ENCODE peak calls at places on chromosomes 2 and 18, in seven cellular contexts. I, Q, L, V, J, O and G are unnamed samples.

GRCh38 chr2:240813231-240813921 is 6.6 kb downstream of the KIF1A start:
- DNase-seq in V (no peak), I (peak), J (peak), L (no peak), O (no peak), Q (peak), G (no peak)

GRCh38 chr18:50401888-50402287 is 27.0 kb downstream of the SKA1 start:
- DNase-seq in L (peak), J (no peak), V (peak), I (no peak), Q (no peak), O (no peak), G (peak)

GRCh38 chr2:30351087-30351486 is 96.0 kb upstream of the LCLAT1 start:
- DNase-seq in Q (no peak), J (no peak), V (no peak), L (no peak), O (no peak), I (no peak), G (no peak)

GRCh38 chr2:187716301-187716700 is 162.1 kb upstream of the TFPI start:
- DNase-seq in V (no peak), O (no peak), L (no peak), Q (no peak), J (no peak), I (no peak), G (no peak)

GRCh38 chr18:60500960-60501359 is 128.4 kb upstream of the MC4R start:
- DNase-seq in O (no peak), Q (no peak), L (peak), J (no peak), V (no peak), I (no peak), G (no peak)

GRCh38 chr2:162379719-162380580 is 36.0 kb downstream of the GCA start:
- DNase-seq in O (no peak), J (no peak), V (no peak), L (no peak), Q (no peak), I (no peak), G (no peak)

GRCh38 chr2:46471-47345 is at the start of gene FAM110C:
- DNase-seq in I (peak), O (peak), Q (peak), V (peak), J (peak), L (peak), G (no peak)

GRCh38 chr2:26333286-26333685 is 12.7 kb upstream of the SELENOI start:
- DNase-seq in L (no peak), O (no peak), Q (no peak), V (no peak), J (no peak), I (no peak), G (no peak)

GRCh38 chr2:220278022-220278421 is 650.6 kb downstream of the SLC4A3 start:
- DNase-seq in V (no peak), I (no peak), O (no peak), L (no peak), J (no peak), Q (no peak), G (no peak)

GRCh38 chr2:24613154-24613814 is 122.2 kb downstream of the NCOA1 start:
- DNase-seq in I (no peak), V (no peak), L (peak), O (no peak), Q (no peak), J (no peak), G (peak)

DNA sequence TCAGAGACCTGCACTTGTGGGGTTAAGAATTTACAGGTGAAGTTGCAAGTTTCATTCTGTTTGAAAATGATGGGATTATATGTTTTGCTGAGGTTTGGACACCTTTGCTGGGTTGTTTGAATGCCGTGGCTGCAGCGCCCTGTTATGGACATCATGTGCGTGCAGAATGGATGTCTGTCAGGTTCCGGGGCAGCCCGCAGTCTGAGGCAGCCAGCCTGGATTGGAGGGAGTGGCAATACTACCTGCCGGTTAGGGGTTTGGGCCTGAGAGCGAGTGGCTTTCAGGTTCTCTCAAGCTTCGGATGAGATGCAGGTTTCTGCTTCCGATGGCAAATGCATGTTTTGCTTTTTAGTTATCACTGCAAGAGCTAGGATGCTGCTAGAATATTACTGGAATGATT is 1.1 kb downstream of the CASP8 start:
- DNase-seq in L (no peak), Q (peak), I (no peak), V (no peak), J (no peak), O (no peak), G (no peak)
- TF ChIP-seq CTCF in L (no peak), Q (no peak), I (no peak), V (no peak), J (no peak), O (no peak), G (no peak)

GRCh38 chr2:64866797-64867196 is 122.4 kb upstream of the SLC1A4 start:
- DNase-seq in J (no peak), L (peak), V (no peak), I (no peak), O (no peak), Q (no peak), G (no peak)
- TF ChIP-seq CTCF in J (no peak), L (peak), V (no peak), I (no peak), O (no peak), Q (no peak), G (no peak)

GRCh38 chr2:132824716-132825115 is 154.7 kb upstream of the LYPD1 start:
- DNase-seq in J (no peak), Q (no peak), I (no peak), L (no peak), V (no peak), O (no peak), G (no peak)

DNA sequence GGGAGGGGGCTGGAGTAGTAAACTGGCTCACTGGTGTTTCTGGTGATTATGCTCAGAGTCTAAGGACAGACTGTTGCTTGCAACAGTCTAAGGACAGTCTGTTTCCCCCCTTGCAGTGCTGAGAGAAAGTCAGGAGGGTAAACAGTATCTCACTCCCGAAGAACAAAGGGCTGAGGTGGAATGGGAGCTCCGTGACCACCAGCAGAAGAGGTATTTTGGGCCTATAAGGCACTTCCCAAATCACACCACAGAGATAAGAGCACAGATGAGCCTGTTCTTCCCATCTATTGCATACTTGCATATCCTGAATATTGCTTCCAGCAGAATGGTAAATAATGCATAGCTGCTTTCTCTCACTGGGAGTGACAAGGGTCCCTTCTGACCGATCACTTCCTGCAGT is 160.3 kb upstream of the LYPD1 start:
- DNase-seq in V (no peak), Q (no peak), I (no peak), O (no peak), J (no peak), L (no peak), G (no peak)
- TF ChIP-seq CTCF in V (no peak), Q (no peak), I (no peak), O (no peak), J (no peak), L (no peak), G (no peak)

GRCh38 chr2:75432761-75433361 is 127.9 kb downstream of the EVA1A start:
- DNase-seq in Q (peak), O (no peak), I (no peak), L (no peak), J (no peak), V (no peak), G (peak)

GRCh38 chr2:75429036-75429435 is 131.7 kb downstream of the EVA1A start:
- DNase-seq in V (no peak), J (no peak), L (no peak), I (peak), O (no peak), Q (peak), G (no peak)

GRCh38 chr2:75428627-75429026 is 132.1 kb downstream of the EVA1A start:
- DNase-seq in Q (peak), J (no peak), I (no peak), V (no peak), L (no peak), O (no peak), G (no peak)

GRCh38 chr2:75431276-75431675 is 129.5 kb downstream of the EVA1A start:
- DNase-seq in Q (no peak), V (no peak), O (no peak), L (no peak), J (no peak), I (no peak), G (no peak)

DNA sequence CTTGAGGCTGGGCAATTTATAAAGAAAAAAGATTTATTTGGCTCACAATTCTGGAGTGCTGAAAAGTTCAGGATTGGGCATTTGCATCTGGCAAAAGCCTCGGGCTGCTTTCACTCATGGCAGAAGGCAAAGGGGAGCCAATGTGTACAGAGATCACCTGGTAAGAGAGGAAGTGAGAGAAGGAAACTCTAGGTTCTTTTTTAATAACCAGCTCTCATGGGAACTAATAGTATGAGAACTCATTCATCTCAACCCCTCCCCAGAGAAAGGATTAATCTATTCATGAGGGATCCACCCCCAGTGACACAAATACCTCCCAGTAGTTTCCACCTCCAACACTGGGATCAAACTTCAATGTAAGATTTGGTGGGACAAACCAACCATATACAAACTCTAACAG is 129.0 kb downstream of the EVA1A start:
- DNase-seq in I (no peak), J (no peak), V (no peak), L (no peak), Q (peak), O (no peak), G (peak)
- TF ChIP-seq CTCF in I (no peak), J (no peak), V (no peak), L (no peak), Q (no peak), O (no peak), G (no peak)

GRCh38 chr2:45736757-45737704 is 85.6 kb downstream of the PRKCE start:
- DNase-seq in J (no peak), L (no peak), O (no peak), I (peak), V (no peak), Q (no peak), G (no peak)

GRCh38 chr2:45732946-45733345 is 81.5 kb downstream of the PRKCE start:
- DNase-seq in L (no peak), V (no peak), O (no peak), I (no peak), J (no peak), Q (no peak), G (no peak)

GRCh38 chr2:45734336-45734735 is 82.9 kb downstream of the PRKCE start:
- DNase-seq in J (no peak), Q (no peak), V (no peak), I (no peak), O (no peak), L (no peak), G (no peak)

GRCh38 chr2:45732436-45732835 is 81.0 kb downstream of the PRKCE start:
- DNase-seq in O (no peak), I (no peak), Q (no peak), V (no peak), L (no peak), J (no peak), G (no peak)

GRCh38 chr2:45734952-45735351 is 83.5 kb downstream of the PRKCE start:
- DNase-seq in V (no peak), L (peak), J (no peak), Q (no peak), O (no peak), I (no peak), G (no peak)
- TF ChIP-seq CTCF in V (no peak), L (no peak), J (no peak), Q (no peak), O (no peak), I (no peak), G (no peak)